ENCODE peak calls at places on chromosome 2, in six cellular contexts. R, T, F, B, E and V are unnamed samples.

GRCh38 chr2:237432484-237433092 is 18.6 kb upstream of the COL6A3 start:
- DNase-seq in R (peak), T (no peak), F (peak), B (no peak), E (peak), V (no peak)

GRCh38 chr2:75920721-75921551 is 210.2 kb upstream of the GCFC2 start:
- DNase-seq in R (no peak), T (no peak), F (no peak), B (no peak), E (no peak), V (peak)

GRCh38 chr2:217491271-217491670 is 511.5 kb downstream of the TNS1 start:
- DNase-seq in R (no peak), T (no peak), F (no peak), B (no peak), E (no peak), V (no peak)

GRCh38 chr2:69097908-69098655 is 85.1 kb downstream of the ANTXR1 start:
- DNase-seq in R (no peak), T (no peak), F (no peak), B (no peak), E (no peak), V (no peak)

GRCh38 chr2:128438091-128438490 is 119.4 kb upstream of the HS6ST1 start:
- DNase-seq in R (no peak), T (no peak), F (no peak), B (no peak), E (no peak), V (no peak)

GRCh38 chr2:53654364-53654763 is 113.2 kb upstream of the CHAC2 start:
- DNase-seq in R (no peak), T (no peak), F (no peak), B (no peak), E (no peak), V (no peak)

GRCh38 chr2:160747771-160748170 is 254.2 kb upstream of the RBMS1 start:
- DNase-seq in R (peak), T (no peak), F (peak), B (no peak), E (no peak), V (no peak)

GRCh38 chr2:139805378-139805777 is 1025.2 kb upstream of the NXPH2 start:
- DNase-seq in R (no peak), T (no peak), F (no peak), B (no peak), E (no peak), V (no peak)

GRCh38 chr2:8752385-8752784 is 70.5 kb downstream of the ID2 start:
- DNase-seq in R (no peak), T (no peak), F (no peak), B (no peak), E (no peak), V (no peak)

GRCh38 chr2:109376796-109377495 is 236.8 kb downstream of the SEPTIN10 start:
- DNase-seq in R (no peak), T (no peak), F (no peak), B (no peak), E (no peak), V (no peak)

GRCh38 chr2:119293254-119293653 is 69.6 kb downstream of the STEAP3 start:
- DNase-seq in R (no peak), T (no peak), F (peak), B (no peak), E (no peak), V (no peak)

GRCh38 chr2:180840641-180841040 is 139.8 kb upstream of the UBE2E3 start:
- DNase-seq in R (no peak), T (no peak), F (no peak), B (no peak), E (no peak), V (no peak)

GRCh38 chr2:60353863-60354262 is 199.6 kb downstream of the BCL11A start:
- DNase-seq in R (no peak), T (no peak), F (no peak), B (no peak), E (no peak), V (no peak)

GRCh38 chr2:61759718-61760117 is 94.1 kb downstream of the FAM161A start:
- DNase-seq in R (no peak), T (no peak), F (peak), B (no peak), E (no peak), V (no peak)

GRCh38 chr2:240850026-240850425 is 18.6 kb upstream of the AGXT start:
- DNase-seq in R (no peak), T (no peak), F (no peak), B (no peak), E (no peak), V (no peak)

GRCh38 chr2:238344035-238344434 is 23.7 kb downstream of the TRAF3IP1 start:
- DNase-seq in R (no peak), T (no peak), F (no peak), B (no peak), E (no peak), V (no peak)

GRCh38 chr2:149401007-149401406 is 70.6 kb downstream of the LYPD6 start:
- DNase-seq in R (peak), T (no peak), F (peak), B (no peak), E (no peak), V (no peak)

GRCh38 chr2:73640537-73640936 is 1.7 kb downstream of the NAT8 start:
- DNase-seq in R (no peak), T (no peak), F (peak), B (no peak), E (no peak), V (peak)

GRCh38 chr2:223929575-223930001 is 15.5 kb downstream of the WDFY1 start:
- DNase-seq in R (no peak), T (no peak), F (no peak), B (no peak), E (no peak), V (no peak)

GRCh38 chr2:143193121-143193520 is 63.9 kb downstream of the ARHGAP15 start:
- DNase-seq in R (no peak), T (peak), F (no peak), B (no peak), E (no peak), V (peak)

GRCh38 chr2:58447586-58447985 is 206.5 kb upstream of the FANCL start:
- DNase-seq in R (no peak), T (no peak), F (peak), B (no peak), E (no peak), V (no peak)

GRCh38 chr2:20600756-20601325 is 50.1 kb downstream of the HS1BP3 start:
- DNase-seq in R (no peak), T (no peak), F (peak), B (no peak), E (no peak), V (no peak)